ENCODE peak calls at places on chromosomes 6 and 20, in seven cellular contexts. X is NCI-H1694 treated with DMSO at 0.1 percent for 48 hours; A is stimulated activated CD4-positive, alpha-beta T cell treated with anti-CD3 and anti-CD28 coated beads, TNF-alpha, amount 100 ng/mL, for 1 hour; C is NCI-H2081; W is CD8-positive, alpha-beta T cell; P is non-pigmented ciliary epithelial cell; T is kidney. I is an unnamed sample.

GRCh38 chr6:13813011-13813410 is 1.3 kb downstream of the MCUR1 start:
- DNase-seq in C (peak), X (no peak), P (no peak), T (no peak), W (no peak), A (no peak), I (peak)

GRCh38 chr6:121780325-121781313 is 345.2 kb downstream of the GJA1 start:
- DNase-seq in A (no peak), W (no peak), T (peak), P (peak), C (peak), X (no peak), I (peak)

GRCh38 chr6:106976270-106976669 is 1.7 kb upstream of the CD24 start:
- DNase-seq in A (no peak), X (no peak), T (no peak), P (no peak), W (no peak), C (no peak), I (no peak)

GRCh38 chr6:18004256-18004985 is 17.0 kb upstream of the KIF13A start:
- DNase-seq in A (no peak), C (no peak), X (no peak), P (no peak), W (no peak), T (no peak), I (no peak)

GRCh38 chr20:48523191-48523757 is 304.5 kb downstream of the PREX1 start:
- DNase-seq in C (no peak), T (no peak), X (no peak), P (peak), A (no peak), W (no peak), I (no peak)

GRCh38 chr6:88730602-88731001 is 232.8 kb downstream of the RNGTT start:
- DNase-seq in P (peak), W (no peak), C (no peak), A (no peak), X (no peak), T (peak), I (no peak)

GRCh38 chr20:5734559-5735137 is 15.6 kb upstream of the SHLD1 start:
- DNase-seq in C (no peak), P (no peak), T (no peak), X (no peak), W (no peak), A (no peak), I (no peak)

GRCh38 chr6:23180504-23181293 is 611.3 kb downstream of the HDGFL1 start:
- DNase-seq in T (no peak), W (no peak), C (peak), X (peak), P (peak), A (no peak), I (peak)

GRCh38 chr6:142349215-142349823 is 47.5 kb downstream of the ADGRG6 start:
- DNase-seq in W (no peak), X (no peak), P (no peak), T (no peak), C (no peak), A (no peak), I (no peak)

GRCh38 chr20:12594410-12595130 is 414.2 kb upstream of the SPTLC3 start:
- DNase-seq in P (no peak), T (no peak), W (no peak), A (no peak), X (no peak), C (peak), I (peak)

GRCh38 chr20:33732166-33732970 is 572 bp downstream of the ZNF341 start:
- DNase-seq in W (peak), C (peak), T (peak), P (no peak), X (peak), A (peak), I (peak)

GRCh38 chr20:14197097-14197496 is 140.3 kb downstream of the FLRT3 start:
- DNase-seq in C (no peak), A (no peak), W (no peak), X (no peak), P (peak), T (no peak), I (no peak)

GRCh38 chr20:62356143-62356947 is 10.8 kb downstream of the LAMA5 start:
- DNase-seq in P (no peak), X (no peak), A (no peak), T (peak), W (no peak), C (no peak), I (peak)

I was measured in cerebellar cortex.